ENCODE peak calls at places on chromosomes 4 and X, in ten cellular contexts. One of them, this sample, is unnamed. For H3K4me1, the result is how much of the 10 kb centered on the place peaks cover.

GRCh38 chrX:45775462-45775861 is 574.8 kb upstream of the DIPK2B start:
- DNase-seq in mucosa of descending colon: no peak
- DNase-seq in upper lobe of right lung: no peak
- DNase-seq in CD8-positive, alpha-beta T cell: no peak
- DNase-seq in ovary: no peak
- DNase-seq in left ventricle myocardium inferior: no peak
- DNase-seq in tibial artery: no peak
- DNase-seq in breast epithelium: peak
- DNase-seq in left lung: no peak
- DNase-seq in cardiac muscle cell: no peak
- DNase-seq in this sample: no peak

GRCh38 chrX:96440941-96441340 is 243.7 kb upstream of the DIAPH2 start:
- DNase-seq in cardiac muscle cell: no peak
- DNase-seq in left lung: no peak
- DNase-seq in ovary: peak
- DNase-seq in tibial artery: peak
- DNase-seq in upper lobe of right lung: no peak
- DNase-seq in CD8-positive, alpha-beta T cell: no peak
- DNase-seq in mucosa of descending colon: no peak
- DNase-seq in left ventricle myocardium inferior: no peak
- DNase-seq in breast epithelium: no peak
- DNase-seq in this sample: no peak

GRCh38 chr4:140019619-140020367 is 134.2 kb downstream of the MAML3 start:
- DNase-seq in tibial artery: no peak
- DNase-seq in breast epithelium: no peak
- DNase-seq in cardiac muscle cell: no peak
- DNase-seq in left ventricle myocardium inferior: no peak
- DNase-seq in left lung: no peak
- DNase-seq in upper lobe of right lung: no peak
- DNase-seq in mucosa of descending colon: no peak
- DNase-seq in CD8-positive, alpha-beta T cell: no peak
- DNase-seq in ovary: no peak
- DNase-seq in this sample: no peak

GRCh38 chr4:183887351-183887750 is 17.8 kb upstream of the STOX2 start:
- DNase-seq in CD8-positive, alpha-beta T cell: no peak
- DNase-seq in mucosa of descending colon: no peak
- DNase-seq in ovary: no peak
- DNase-seq in left lung: no peak
- DNase-seq in left ventricle myocardium inferior: no peak
- DNase-seq in breast epithelium: no peak
- DNase-seq in upper lobe of right lung: no peak
- DNase-seq in cardiac muscle cell: no peak
- DNase-seq in tibial artery: no peak
- DNase-seq in this sample: no peak

GRCh38 chr4:150973626-150974250 is 41.3 kb downstream of the LRBA start:
- DNase-seq in CD8-positive, alpha-beta T cell: no peak
- DNase-seq in mucosa of descending colon: no peak
- DNase-seq in breast epithelium: no peak
- DNase-seq in ovary: no peak
- DNase-seq in left lung: no peak
- DNase-seq in cardiac muscle cell: no peak
- DNase-seq in tibial artery: no peak
- DNase-seq in left ventricle myocardium inferior: no peak
- DNase-seq in upper lobe of right lung: no peak
- DNase-seq in this sample: no peak

GRCh38 chr4:56260320-56260719 is 127.0 kb downstream of the AASDH start:
- DNase-seq in upper lobe of right lung: no peak
- DNase-seq in breast epithelium: no peak
- DNase-seq in ovary: no peak
- DNase-seq in left ventricle myocardium inferior: no peak
- DNase-seq in mucosa of descending colon: no peak
- DNase-seq in CD8-positive, alpha-beta T cell: no peak
- DNase-seq in left lung: no peak
- DNase-seq in tibial artery: no peak
- DNase-seq in cardiac muscle cell: no peak
- DNase-seq in this sample: no peak

GRCh38 chr4:120454788-120455187 is 388.1 kb upstream of the MAD2L1 start:
- DNase-seq in ovary: no peak
- DNase-seq in breast epithelium: no peak
- DNase-seq in left lung: no peak
- DNase-seq in upper lobe of right lung: no peak
- DNase-seq in CD8-positive, alpha-beta T cell: no peak
- DNase-seq in tibial artery: no peak
- DNase-seq in left ventricle myocardium inferior: no peak
- DNase-seq in cardiac muscle cell: no peak
- DNase-seq in mucosa of descending colon: no peak
- DNase-seq in this sample: no peak

GRCh38 chr4:53019485-53020382 is 157.6 kb downstream of the RASL11B start:
- DNase-seq in breast epithelium: no peak
- DNase-seq in upper lobe of right lung: no peak
- DNase-seq in left lung: no peak
- DNase-seq in cardiac muscle cell: no peak
- DNase-seq in CD8-positive, alpha-beta T cell: no peak
- DNase-seq in tibial artery: no peak
- DNase-seq in mucosa of descending colon: no peak
- DNase-seq in ovary: no peak
- DNase-seq in left ventricle myocardium inferior: no peak
- DNase-seq in this sample: no peak

GRCh38 chr4:52914051-52914605 is 52.0 kb downstream of the RASL11B start:
- DNase-seq in tibial artery: no peak
- DNase-seq in left lung: no peak
- DNase-seq in upper lobe of right lung: no peak
- DNase-seq in cardiac muscle cell: peak
- DNase-seq in CD8-positive, alpha-beta T cell: no peak
- DNase-seq in breast epithelium: no peak
- DNase-seq in left ventricle myocardium inferior: no peak
- DNase-seq in ovary: peak
- DNase-seq in mucosa of descending colon: no peak
- DNase-seq in this sample: no peak

GRCh38 chr4:7708981-7709380 is 230.7 kb downstream of the AFAP1 start:
- DNase-seq in left lung: no peak
- DNase-seq in upper lobe of right lung: no peak
- DNase-seq in ovary: no peak
- DNase-seq in mucosa of descending colon: peak
- DNase-seq in CD8-positive, alpha-beta T cell: no peak
- DNase-seq in cardiac muscle cell: no peak
- DNase-seq in tibial artery: no peak
- DNase-seq in breast epithelium: no peak
- DNase-seq in left ventricle myocardium inferior: no peak
- DNase-seq in this sample: no peak

DNA sequence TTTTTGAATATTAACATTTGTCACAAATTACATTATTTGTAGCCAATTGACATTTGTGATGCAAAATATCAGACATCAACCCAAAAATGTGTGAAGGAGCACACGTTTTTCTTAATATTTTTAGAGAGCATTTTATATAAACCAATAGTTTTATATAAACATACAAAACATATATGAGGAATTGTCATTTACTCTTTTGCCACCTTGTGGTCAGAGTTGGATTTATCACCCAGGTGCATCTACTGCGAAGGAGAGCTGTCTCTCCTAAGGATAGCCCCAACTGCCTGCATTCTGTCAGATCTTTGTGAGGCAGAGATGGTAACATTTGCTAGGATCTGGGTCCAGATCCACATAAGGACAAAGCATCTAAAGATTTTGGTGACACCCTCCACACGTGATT is 2.5 kb upstream of the USP27X start:
- DNase-seq in breast epithelium: no peak
- DNase-seq in upper lobe of right lung: no peak
- DNase-seq in left ventricle myocardium inferior: no peak
- DNase-seq in tibial artery: no peak
- DNase-seq in left lung: no peak
- DNase-seq in cardiac muscle cell: peak
- DNase-seq in CD8-positive, alpha-beta T cell: no peak
- DNase-seq in mucosa of descending colon: no peak
- DNase-seq in ovary: no peak
- DNase-seq in this sample: no peak
- TF ChIP-seq CTCF in breast epithelium: no peak
- TF ChIP-seq CTCF in upper lobe of right lung: peak
- TF ChIP-seq CTCF in left ventricle myocardium inferior: peak
- TF ChIP-seq CTCF in tibial artery: no peak
- TF ChIP-seq CTCF in left lung: peak
- TF ChIP-seq CTCF in cardiac muscle cell: peak
- TF ChIP-seq CTCF in CD8-positive, alpha-beta T cell: peak
- TF ChIP-seq CTCF in mucosa of descending colon: no peak
- TF ChIP-seq CTCF in ovary: no peak
- TF ChIP-seq CTCF in this sample: peak

GRCh38 chrX:11567528-11568220 is 98.0 kb downstream of the ARHGAP6 start:
- DNase-seq in left ventricle myocardium inferior: no peak
- DNase-seq in breast epithelium: no peak
- DNase-seq in mucosa of descending colon: no peak
- DNase-seq in upper lobe of right lung: no peak
- DNase-seq in ovary: no peak
- DNase-seq in left lung: no peak
- DNase-seq in cardiac muscle cell: no peak
- DNase-seq in tibial artery: no peak
- DNase-seq in CD8-positive, alpha-beta T cell: no peak
- DNase-seq in this sample: no peak

GRCh38 chrX:11564546-11564945 is 101.2 kb downstream of the ARHGAP6 start:
- DNase-seq in upper lobe of right lung: no peak
- DNase-seq in mucosa of descending colon: no peak
- DNase-seq in breast epithelium: no peak
- DNase-seq in cardiac muscle cell: no peak
- DNase-seq in ovary: no peak
- DNase-seq in CD8-positive, alpha-beta T cell: no peak
- DNase-seq in left ventricle myocardium inferior: no peak
- DNase-seq in tibial artery: no peak
- DNase-seq in left lung: no peak
- DNase-seq in this sample: no peak

GRCh38 chrX:11566814-11567213 is 98.9 kb downstream of the ARHGAP6 start:
- DNase-seq in left ventricle myocardium inferior: no peak
- DNase-seq in CD8-positive, alpha-beta T cell: no peak
- DNase-seq in cardiac muscle cell: no peak
- DNase-seq in tibial artery: no peak
- DNase-seq in left lung: no peak
- DNase-seq in breast epithelium: no peak
- DNase-seq in upper lobe of right lung: no peak
- DNase-seq in ovary: no peak
- DNase-seq in mucosa of descending colon: no peak
- DNase-seq in this sample: no peak

GRCh38 chrX:11562570-11562969 is 103.2 kb downstream of the ARHGAP6 start:
- DNase-seq in left lung: no peak
- DNase-seq in left ventricle myocardium inferior: no peak
- DNase-seq in tibial artery: no peak
- DNase-seq in upper lobe of right lung: no peak
- DNase-seq in CD8-positive, alpha-beta T cell: no peak
- DNase-seq in ovary: no peak
- DNase-seq in breast epithelium: no peak
- DNase-seq in cardiac muscle cell: no peak
- DNase-seq in mucosa of descending colon: no peak
- DNase-seq in this sample: no peak

GRCh38 chrX:11566158-11566557 is 99.6 kb downstream of the ARHGAP6 start:
- DNase-seq in CD8-positive, alpha-beta T cell: no peak
- DNase-seq in upper lobe of right lung: no peak
- DNase-seq in ovary: no peak
- DNase-seq in mucosa of descending colon: no peak
- DNase-seq in cardiac muscle cell: no peak
- DNase-seq in left ventricle myocardium inferior: no peak
- DNase-seq in tibial artery: no peak
- DNase-seq in breast epithelium: no peak
- DNase-seq in left lung: no peak
- DNase-seq in this sample: no peak
- H3K4me1 ChIP-seq in CD8-positive, alpha-beta T cell: under half
- H3K4me1 ChIP-seq in upper lobe of right lung: under half
- H3K4me1 ChIP-seq in ovary: under half
- H3K4me1 ChIP-seq in mucosa of descending colon: under half
- H3K4me1 ChIP-seq in cardiac muscle cell: under half
- H3K4me1 ChIP-seq in left ventricle myocardium inferior: under half
- H3K4me1 ChIP-seq in tibial artery: under half
- H3K4me1 ChIP-seq in breast epithelium: under half
- H3K4me1 ChIP-seq in left lung: under half
- H3K4me1 ChIP-seq in this sample: under half

GRCh38 chr4:98150092-98150761 is 7.0 kb upstream of the STPG2 start:
- DNase-seq in upper lobe of right lung: no peak
- DNase-seq in cardiac muscle cell: no peak
- DNase-seq in left lung: no peak
- DNase-seq in CD8-positive, alpha-beta T cell: no peak
- DNase-seq in ovary: no peak
- DNase-seq in left ventricle myocardium inferior: no peak
- DNase-seq in breast epithelium: no peak
- DNase-seq in mucosa of descending colon: no peak
- DNase-seq in tibial artery: no peak
- DNase-seq in this sample: no peak
- TF ChIP-seq CTCF in upper lobe of right lung: no peak
- TF ChIP-seq CTCF in cardiac muscle cell: peak
- TF ChIP-seq CTCF in left lung: no peak
- TF ChIP-seq CTCF in CD8-positive, alpha-beta T cell: peak
- TF ChIP-seq CTCF in ovary: no peak
- TF ChIP-seq CTCF in left ventricle myocardium inferior: peak
- TF ChIP-seq CTCF in breast epithelium: no peak
- TF ChIP-seq CTCF in mucosa of descending colon: no peak
- TF ChIP-seq CTCF in tibial artery: no peak
- TF ChIP-seq CTCF in this sample: no peak

GRCh38 chrX:153969125-153969903 is 2.3 kb downstream of the HCFC1 start:
- DNase-seq in left lung: peak
- DNase-seq in breast epithelium: no peak
- DNase-seq in ovary: no peak
- DNase-seq in CD8-positive, alpha-beta T cell: no peak
- DNase-seq in upper lobe of right lung: no peak
- DNase-seq in cardiac muscle cell: no peak
- DNase-seq in left ventricle myocardium inferior: no peak
- DNase-seq in mucosa of descending colon: no peak
- DNase-seq in tibial artery: no peak
- DNase-seq in this sample: no peak

GRCh38 chrX:153968255-153968654 is 3.4 kb downstream of the HCFC1 start:
- DNase-seq in upper lobe of right lung: no peak
- DNase-seq in left lung: no peak
- DNase-seq in ovary: no peak
- DNase-seq in left ventricle myocardium inferior: no peak
- DNase-seq in cardiac muscle cell: no peak
- DNase-seq in breast epithelium: no peak
- DNase-seq in tibial artery: no peak
- DNase-seq in mucosa of descending colon: no peak
- DNase-seq in CD8-positive, alpha-beta T cell: no peak
- DNase-seq in this sample: no peak

GRCh38 chrX:153967536-153968214 is 3.9 kb downstream of the HCFC1 start:
- DNase-seq in CD8-positive, alpha-beta T cell: no peak
- DNase-seq in tibial artery: no peak
- DNase-seq in upper lobe of right lung: no peak
- DNase-seq in left lung: no peak
- DNase-seq in left ventricle myocardium inferior: no peak
- DNase-seq in ovary: no peak
- DNase-seq in breast epithelium: no peak
- DNase-seq in cardiac muscle cell: no peak
- DNase-seq in mucosa of descending colon: no peak
- DNase-seq in this sample: no peak

GRCh38 chrX:153969904-153970397 is 1.7 kb downstream of the HCFC1 start:
- DNase-seq in CD8-positive, alpha-beta T cell: no peak
- DNase-seq in breast epithelium: no peak
- DNase-seq in ovary: peak
- DNase-seq in left lung: peak
- DNase-seq in mucosa of descending colon: peak
- DNase-seq in upper lobe of right lung: no peak
- DNase-seq in tibial artery: no peak
- DNase-seq in left ventricle myocardium inferior: no peak
- DNase-seq in cardiac muscle cell: no peak
- DNase-seq in this sample: peak

DNA sequence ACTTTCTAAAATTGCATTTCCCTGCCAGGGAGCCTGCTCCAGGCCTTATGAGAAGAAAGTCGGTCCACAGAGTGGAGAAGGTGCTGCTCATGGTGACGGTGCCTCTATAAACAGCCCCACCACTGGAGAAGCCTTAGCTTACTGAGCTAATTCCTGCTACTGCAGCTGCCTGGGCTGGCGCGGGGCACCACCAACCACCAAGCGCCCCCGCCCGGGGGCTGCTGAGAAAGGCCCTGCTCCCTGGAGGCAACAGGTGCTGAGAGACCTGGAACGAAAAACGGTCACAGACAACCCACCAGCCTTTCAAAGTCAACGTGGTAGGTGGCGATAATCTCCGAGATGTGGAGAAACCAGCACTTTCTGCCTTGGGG is 2.9 kb downstream of the HCFC1 start:
- DNase-seq in tibial artery: no peak
- DNase-seq in CD8-positive, alpha-beta T cell: no peak
- DNase-seq in left ventricle myocardium inferior: no peak
- DNase-seq in breast epithelium: no peak
- DNase-seq in left lung: no peak
- DNase-seq in mucosa of descending colon: no peak
- DNase-seq in ovary: no peak
- DNase-seq in cardiac muscle cell: peak
- DNase-seq in upper lobe of right lung: no peak
- DNase-seq in this sample: no peak
- H3K4me1 ChIP-seq in tibial artery: half or more
- H3K4me1 ChIP-seq in CD8-positive, alpha-beta T cell: under half
- H3K4me1 ChIP-seq in left ventricle myocardium inferior: half or more
- H3K4me1 ChIP-seq in breast epithelium: under half
- H3K4me1 ChIP-seq in left lung: under half
- H3K4me1 ChIP-seq in mucosa of descending colon: under half
- H3K4me1 ChIP-seq in ovary: under half
- H3K4me1 ChIP-seq in cardiac muscle cell: under half
- H3K4me1 ChIP-seq in upper lobe of right lung: under half
- H3K4me1 ChIP-seq in this sample: under half